ENCODE peak calls at places on chromosomes 11 and 22, in five cellular contexts. K is ovary, H is psoas muscle, U is heart left ventricle, Q is neuronal stem cell. J is an unnamed sample.

GRCh38 chr11:103792981-103793468 is 243.4 kb upstream of the DDI1 start:
- DNase-seq in K (no peak), H (no peak), Q (no peak), U (no peak), J (no peak)

GRCh38 chr22:29310863-29311339 is 4.5 kb downstream of the GAS2L1 start:
- DNase-seq in Q (peak; percentile 81), U (peak; percentile 97), H (peak; percentile 95), K (peak; percentile 98), J (peak; percentile 76)

GRCh38 chr11:68896171-68896959 is 7.3 kb downstream of the MRPL21 start:
- DNase-seq in H (no peak), Q (no peak), U (no peak), K (no peak), J (no peak)

GRCh38 chr11:76835928-76836612 is 24.6 kb upstream of the ACER3 start:
- DNase-seq in U (peak; percentile 47), Q (no peak), H (peak; percentile 24), K (no peak), J (peak; percentile 84)

GRCh38 chr11:99739464-99740089 is 718.8 kb downstream of the CNTN5 start:
- DNase-seq in Q (peak; percentile 56), H (no peak), U (no peak), K (no peak), J (peak; percentile 1)

GRCh38 chr22:42343551-42344081 is 73.2 kb upstream of the TCF20 start:
- DNase-seq in K (peak; percentile 38), Q (no peak), U (no peak), H (no peak), J (no peak)

GRCh38 chr11:44990665-44991064 is 40.0 kb upstream of the TP53I11 start:
- DNase-seq in K (no peak), U (no peak), Q (no peak), H (no peak), J (no peak)

GRCh38 chr11:126594921-126595367 is 239.5 kb downstream of the ST3GAL4 start:
- DNase-seq in K (no peak), Q (no peak), H (no peak), U (no peak), J (no peak)

GRCh38 chr22:42844756-42845155 is 12.3 kb downstream of the ARFGAP3 start:
- DNase-seq in Q (no peak), H (no peak), K (no peak), U (no peak), J (peak; percentile 64)

GRCh38 chr11:40291304-40292100 is 1168.0 kb downstream of the LRRC4C start:
- DNase-seq in Q (no peak), U (no peak), K (no peak), H (no peak), J (no peak)

GRCh38 chr11:122538060-122538459 is 117.5 kb upstream of the UBASH3B start:
- DNase-seq in K (no peak), H (no peak), U (no peak), Q (no peak), J (no peak)

GRCh38 chr11:32659672-32660071 is 76.0 kb downstream of the EIF3M start:
- DNase-seq in U (no peak), K (no peak), H (no peak), Q (no peak), J (no peak)

GRCh38 chr22:43399338-43399979 is 12.4 kb upstream of the MPPED1 start:
- DNase-seq in K (no peak), Q (no peak), U (no peak), H (no peak), J (no peak)

GRCh38 chr11:3161720-3162409 is 3.2 kb downstream of the OSBPL5 start:
- DNase-seq in K (peak; percentile 4), H (no peak), U (peak; percentile 21), Q (no peak), J (no peak)

GRCh38 chr22:43337385-43337784 is 5.8 kb downstream of the SCUBE1 start:
- DNase-seq in H (no peak), K (no peak), U (no peak), Q (no peak), J (no peak)

GRCh38 chr11:131999084-131999483 is 628.7 kb downstream of the NTM start:
- DNase-seq in K (no peak), U (no peak), H (no peak), Q (no peak), J (no peak)

GRCh38 chr11:35905901-35906661 is 37.8 kb upstream of the LDLRAD3 start:
- DNase-seq in U (no peak), Q (no peak), H (no peak), K (no peak), J (no peak)

GRCh38 chr11:118229274-118229847 is 4.5 kb upstream of the JAML start:
- DNase-seq in K (no peak), H (no peak), U (no peak), Q (no peak), J (no peak)

GRCh38 chr22:38947321-38948112 is 9.9 kb upstream of the APOBEC3A start:
- DNase-seq in H (no peak), K (no peak), Q (peak; percentile 20), U (no peak), J (no peak)

GRCh38 chr11:12274558-12275197 is 102.7 kb upstream of the PARVA start:
- DNase-seq in Q (no peak), H (no peak), U (no peak), K (no peak), J (no peak)

GRCh38 chr11:124442442-124442841 is 3.1 kb downstream of the OR8B8 start:
- DNase-seq in U (no peak), K (no peak), Q (no peak), H (no peak), J (no peak)

GRCh38 chr11:124442847-124443246 is 2.6 kb downstream of the OR8B8 start:
- DNase-seq in K (no peak), Q (no peak), U (no peak), H (no peak), J (no peak)

GRCh38 chr11:124441081-124441480 is 4.4 kb downstream of the OR8B8 start:
- DNase-seq in Q (no peak), U (no peak), H (no peak), K (no peak), J (no peak)

GRCh38 chr11:124441519-124441918 is 4.0 kb downstream of the OR8B8 start:
- DNase-seq in H (no peak), Q (no peak), K (no peak), U (no peak), J (no peak)

DNA sequence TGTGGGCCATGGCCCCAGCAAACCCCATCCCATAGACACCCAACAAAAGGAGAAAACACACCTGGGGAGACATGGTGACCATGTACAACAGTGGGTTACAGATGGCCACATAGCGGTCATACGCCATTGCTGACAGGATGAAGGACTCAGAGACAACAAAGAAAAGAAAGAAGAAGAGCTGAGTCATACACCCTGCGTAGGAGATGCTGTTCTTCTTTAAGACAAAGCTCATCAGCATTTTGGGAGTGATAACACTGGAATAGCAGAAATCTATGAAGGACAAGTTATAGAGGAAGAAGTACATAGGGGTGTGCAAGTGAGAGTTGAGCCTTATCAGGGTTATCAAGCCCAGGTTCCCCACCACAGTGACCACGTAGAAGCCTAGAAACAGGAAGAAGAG is 4.9 kb downstream of the OR8B8 start:
- DNase-seq in H (no peak), K (no peak), Q (no peak), U (no peak), J (no peak)
- H3K27ac ChIP-seq in H (no peak overlapping the region), K (no peak overlapping the region), Q (no peak overlapping the region), U (no peak overlapping the region), J (no peak overlapping the region)

GRCh38 chr11:70205049-70205725 is 2.1 kb downstream of the FADD start:
- DNase-seq in H (no peak), Q (no peak), K (no peak), U (no peak), J (no peak)
- H3K4me3 ChIP-seq in H (peak overlapping the region; percentile 94), Q (no peak overlapping the region), K (no peak overlapping the region), U (no peak overlapping the region), J (no peak overlapping the region)

DNA sequence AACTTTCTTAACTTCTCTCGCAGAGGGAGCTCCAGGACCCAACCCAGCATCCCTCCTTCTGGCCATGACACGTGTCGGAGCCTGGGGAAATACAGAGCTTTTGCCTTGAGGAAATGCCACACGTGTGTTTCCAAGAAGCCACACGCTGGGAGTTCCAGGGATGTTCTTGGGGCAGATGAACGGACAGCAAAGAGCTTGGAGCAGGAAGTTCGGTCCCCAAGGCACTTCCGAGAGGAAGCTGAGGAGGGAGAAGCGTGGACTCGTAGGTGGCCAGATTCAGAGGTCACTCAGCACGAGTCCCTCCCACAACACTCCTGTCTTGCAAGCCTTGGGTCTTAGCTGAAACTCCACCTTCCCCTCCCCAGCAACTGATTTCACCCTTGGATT is 34.8 kb upstream of the ETS1 start:
- DNase-seq in K (no peak), U (peak; percentile 72), H (peak; percentile 39), Q (no peak), J (no peak)
- H3K4me1 ChIP-seq in K (no peaks in the 10 kb centered on the region), U (peaks cover 15% of the 10 kb centered on the region), H (no peaks in the 10 kb centered on the region), Q (peaks cover 10% of the 10 kb centered on the region), J (no peaks in the 10 kb centered on the region)

DNA sequence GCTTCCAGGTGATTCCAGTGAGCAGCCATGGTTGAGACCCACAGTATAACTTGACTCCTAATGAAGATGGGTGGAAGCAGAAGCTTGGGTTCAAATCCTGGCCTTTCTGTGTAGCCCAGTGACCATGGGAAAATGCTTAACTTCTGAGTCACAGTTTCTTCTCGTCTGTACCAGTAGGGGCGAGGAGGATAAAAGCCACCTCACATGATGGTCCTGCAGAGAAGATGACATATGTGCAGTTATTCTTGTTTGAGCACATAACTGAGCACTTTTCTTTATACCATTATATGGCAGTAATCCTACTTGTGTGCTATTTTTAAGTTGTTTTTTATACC is 5.0 kb downstream of the TMEM109 start:
- DNase-seq in H (no peak), K (no peak), Q (no peak), U (no peak), J (no peak)
- H3K27ac ChIP-seq in H (no peak overlapping the region), K (no peak overlapping the region), Q (no peak overlapping the region), U (no peak overlapping the region), J (no peak overlapping the region)

GRCh38 chr22:23140385-23140784 is 1.4 kb downstream of the RSPH14 start:
- DNase-seq in U (no peak), K (no peak), Q (no peak), H (no peak), J (no peak)
- H3K4me3 ChIP-seq in U (no peak overlapping the region), K (no peak overlapping the region), Q (no peak overlapping the region), H (no peak overlapping the region), J (no peak overlapping the region)

DNA sequence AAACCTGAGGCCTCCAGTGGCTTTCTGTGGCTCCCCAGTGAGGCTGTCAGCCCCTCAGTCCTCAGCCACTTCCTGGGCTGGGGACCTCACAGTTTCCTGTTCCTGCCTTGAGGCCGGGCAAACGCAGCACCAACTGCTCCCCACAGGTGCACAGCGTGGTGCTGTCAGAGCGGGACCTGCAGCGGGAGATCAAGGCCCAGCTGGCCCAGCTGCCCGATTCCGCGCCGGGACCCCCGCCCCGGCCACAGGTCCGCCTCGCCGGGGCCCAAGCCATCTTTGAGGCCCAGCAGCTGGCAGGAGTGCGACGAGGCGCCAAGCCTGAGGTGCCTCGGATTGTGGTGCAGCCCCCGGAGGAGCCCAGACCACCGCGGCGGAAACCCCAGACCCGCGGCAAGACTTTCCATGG is 5.4 kb downstream of the TBC1D10C start:
- DNase-seq in Q (no peak), H (no peak), K (no peak), U (no peak), J (peak; percentile 61)
- H3K4me1 ChIP-seq in Q (peaks cover 8% of the 10 kb centered on the region), H (no peaks in the 10 kb centered on the region), K (no peaks in the 10 kb centered on the region), U (peaks cover 4% of the 10 kb centered on the region), J (no peaks in the 10 kb centered on the region)